ENCODE peak calls at places on chromosomes 16 and 17, in four cellular contexts. F is uterus, D is Calu3, X is cardiac muscle cell. N is an unnamed sample.

GRCh38 chr17:16926061-16926511 is 45.8 kb downstream of the TNFRSF13B start:
- DNase-seq in F (no peak), X (no peak), D (no peak), N (no peak)

GRCh38 chr17:29777663-29778062 is 152.4 kb downstream of the SSH2 start:
- DNase-seq in X (no peak), D (no peak), F (no peak), N (no peak)

GRCh38 chr16:63581560-63581959 is 1540.3 kb downstream of the CDH11 start:
- DNase-seq in D (no peak), F (no peak), X (peak), N (no peak)

GRCh38 chr17:18984273-18985114 is 20.1 kb downstream of the FAM83G start:
- DNase-seq in X (no peak), D (no peak), F (no peak), N (no peak)

GRCh38 chr17:43446773-43447172 is 37.0 kb upstream of the DHX8 start:
- DNase-seq in X (no peak), D (no peak), F (no peak), N (no peak)

GRCh38 chr17:40515011-40515410 is 13.6 kb upstream of the TNS4 start:
- DNase-seq in F (no peak), X (no peak), D (no peak), N (no peak)

GRCh38 chr16:31452631-31453106 is 6.6 kb upstream of the ARMC5 start:
- DNase-seq in F (no peak), X (no peak), D (no peak), N (no peak)

GRCh38 chr16:29023279-29024278 is 38.7 kb downstream of the LAT start:
- DNase-seq in D (no peak), F (no peak), X (no peak), N (no peak)

GRCh38 chr17:61314368-61315078 is 85.1 kb upstream of the TBX2 start:
- DNase-seq in X (peak), D (no peak), F (peak), N (no peak)

GRCh38 chr16:56332464-56333079 is 92.8 kb downstream of the AMFR start:
- DNase-seq in F (peak), X (peak), D (peak), N (peak)

GRCh38 chr17:65345261-65346060 is 208.3 kb downstream of the RGS9 start:
- DNase-seq in D (no peak), X (no peak), F (no peak), N (no peak)

GRCh38 chr17:7922499-7923289 is 6.6 kb upstream of the RNF227 start:
- DNase-seq in F (peak), D (peak), X (peak), N (peak)

GRCh38 chr17:50719144-50719923 is at the start of gene LUC7L3:
- DNase-seq in X (peak), D (peak), F (peak), N (peak)

GRCh38 chr16:86882586-86883280 is 304.4 kb downstream of the FOXL1 start:
- DNase-seq in X (peak), F (no peak), D (no peak), N (no peak)

GRCh38 chr17:43758497-43759174 is at the start of gene SOST:
- DNase-seq in D (no peak), F (no peak), X (no peak), N (no peak)

GRCh38 chr16:74944466-74944865 is 40.5 kb downstream of the WDR59 start:
- DNase-seq in X (no peak), F (no peak), D (no peak), N (no peak)

GRCh38 chr17:42026821-42027539 is 7.1 kb downstream of the NKIRAS2 start:
- DNase-seq in X (no peak), D (no peak), F (no peak), N (no peak)

GRCh38 chr16:58025351-58026138 is at the start of gene MMP15:
- DNase-seq in D (peak), X (peak), F (no peak), N (peak)

GRCh38 chr17:80260791-80261158 is at the start of gene RNF213:
- DNase-seq in F (peak), X (peak), D (peak), N (peak)

GRCh38 chr16:56462064-56462796 is 10.9 kb downstream of the OGFOD1 start:
- DNase-seq in F (no peak), D (no peak), X (no peak), N (no peak)

GRCh38 chr17:35046740-35047283 is 16.7 kb downstream of the RFFL start:
- DNase-seq in D (peak), F (no peak), X (no peak), N (no peak)

GRCh38 chr16:23901178-23902131 is 65.7 kb downstream of the PRKCB start:
- DNase-seq in D (no peak), X (no peak), F (no peak), N (no peak)
- TF ChIP-seq CTCF in D (no peak), X (no peak), F (no peak), N (no peak)

GRCh38 chr17:68293490-68294195 is 2.3 kb downstream of the ARSG start:
- DNase-seq in F (no peak), D (no peak), X (no peak), N (no peak)

GRCh38 chr17:68290955-68291835 is at the start of the genes ARSG and SLC16A6:
- DNase-seq in X (peak), D (peak), F (no peak), N (peak)

GRCh38 chr17:68291836-68292688 is 767 bp downstream of the ARSG start:
- DNase-seq in D (peak), F (peak), X (peak), N (peak)

GRCh38 chr17:68294196-68294555 is 2.9 kb downstream of the ARSG start:
- DNase-seq in D (no peak), X (no peak), F (no peak), N (no peak)

DNA sequence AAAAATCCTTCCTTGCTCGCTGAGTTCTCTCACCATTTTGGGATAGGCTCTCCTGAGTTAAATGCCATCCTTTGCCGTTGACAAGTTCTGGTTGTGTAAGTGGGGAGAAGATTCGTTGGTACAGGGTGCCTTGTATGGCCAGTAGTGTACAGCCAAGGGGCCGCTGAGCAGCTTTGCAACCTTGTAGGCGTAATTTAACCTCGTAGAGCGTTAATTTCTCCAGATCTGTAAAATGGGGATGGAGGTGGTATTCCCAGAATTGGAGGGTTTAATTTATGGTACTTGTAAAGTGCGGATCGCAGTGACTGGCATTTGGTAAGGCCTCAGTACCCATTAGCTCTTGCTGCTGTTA is 1.4 kb downstream of the ARSG start:
- DNase-seq in X (no peak), F (no peak), D (no peak), N (no peak)
- TF ChIP-seq CTCF in X (no peak), F (no peak), D (no peak), N (no peak)

DNA sequence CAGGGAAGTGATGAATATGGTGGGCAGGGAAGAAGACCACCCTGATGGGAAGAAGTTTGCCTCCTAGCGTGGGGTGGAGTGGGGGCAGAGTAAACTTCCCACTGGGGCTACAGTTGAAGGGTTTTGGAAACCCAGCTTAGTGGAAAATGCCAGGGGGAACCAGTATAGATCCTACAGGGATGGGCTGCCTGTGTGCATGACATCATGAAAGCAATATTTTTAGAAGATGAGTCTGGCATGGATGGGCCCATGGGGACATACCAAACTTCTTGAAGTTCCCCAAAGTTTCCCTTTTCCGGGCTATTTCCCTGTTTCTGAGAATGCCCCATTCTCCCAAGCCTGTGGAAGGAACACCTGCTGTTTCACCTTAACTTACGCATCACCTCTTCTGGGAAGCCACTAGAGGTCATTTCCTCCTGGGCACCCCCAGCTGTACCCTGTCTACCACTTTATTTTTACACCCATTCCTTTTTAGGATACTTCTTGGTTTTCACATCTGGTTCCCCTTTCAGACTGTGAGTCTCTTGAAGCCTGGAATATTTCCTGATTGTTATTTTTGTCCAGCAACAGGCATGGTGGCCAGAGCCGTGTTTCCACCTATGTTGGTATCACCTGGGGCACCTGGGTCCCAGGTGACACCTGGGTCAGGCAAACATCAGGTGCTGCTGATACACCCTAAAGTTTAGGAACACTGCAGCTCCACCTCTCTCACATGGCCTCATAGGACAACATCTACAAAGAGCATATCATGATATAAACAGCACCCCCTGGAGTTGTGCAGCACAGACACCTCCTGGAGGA is 9.8 kb downstream of the SOCS3 start:
- DNase-seq in F (no peak), X (no peak), D (no peak), N (no peak)
- TF ChIP-seq CTCF in F (no peak), X (no peak), D (no peak), N (no peak)

DNA sequence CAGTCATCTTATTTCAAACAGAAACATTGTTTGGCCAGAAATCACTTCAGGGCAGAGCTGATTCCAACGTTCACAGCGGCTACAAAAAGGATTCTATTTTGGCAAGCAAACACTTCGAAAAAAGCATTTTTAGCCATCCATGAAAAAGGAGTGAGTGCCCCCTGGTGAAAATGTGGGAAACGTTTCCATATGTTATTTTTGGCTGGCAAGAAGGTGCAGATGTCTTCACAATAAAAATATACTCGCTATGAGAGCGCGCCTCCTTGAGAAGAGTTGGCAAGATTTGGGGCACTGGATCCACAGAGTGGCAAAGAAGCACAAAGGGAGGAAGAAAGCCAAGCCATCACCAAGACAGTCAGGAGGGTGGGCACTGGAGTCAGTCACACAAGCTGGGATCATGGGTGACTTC is 191.1 kb downstream of the CHD9NB start:
- DNase-seq in X (peak), D (peak), F (no peak), N (peak)
- TF ChIP-seq CTCF in X (peak), D (peak), F (no peak), N (peak)

GRCh38 chr16:81598083-81598482 is 153.5 kb downstream of the CMIP start:
- DNase-seq in F (no peak), X (no peak), D (no peak), N (no peak)
- TF ChIP-seq CTCF in F (no peak), X (no peak), D (peak), N (peak)

DNA sequence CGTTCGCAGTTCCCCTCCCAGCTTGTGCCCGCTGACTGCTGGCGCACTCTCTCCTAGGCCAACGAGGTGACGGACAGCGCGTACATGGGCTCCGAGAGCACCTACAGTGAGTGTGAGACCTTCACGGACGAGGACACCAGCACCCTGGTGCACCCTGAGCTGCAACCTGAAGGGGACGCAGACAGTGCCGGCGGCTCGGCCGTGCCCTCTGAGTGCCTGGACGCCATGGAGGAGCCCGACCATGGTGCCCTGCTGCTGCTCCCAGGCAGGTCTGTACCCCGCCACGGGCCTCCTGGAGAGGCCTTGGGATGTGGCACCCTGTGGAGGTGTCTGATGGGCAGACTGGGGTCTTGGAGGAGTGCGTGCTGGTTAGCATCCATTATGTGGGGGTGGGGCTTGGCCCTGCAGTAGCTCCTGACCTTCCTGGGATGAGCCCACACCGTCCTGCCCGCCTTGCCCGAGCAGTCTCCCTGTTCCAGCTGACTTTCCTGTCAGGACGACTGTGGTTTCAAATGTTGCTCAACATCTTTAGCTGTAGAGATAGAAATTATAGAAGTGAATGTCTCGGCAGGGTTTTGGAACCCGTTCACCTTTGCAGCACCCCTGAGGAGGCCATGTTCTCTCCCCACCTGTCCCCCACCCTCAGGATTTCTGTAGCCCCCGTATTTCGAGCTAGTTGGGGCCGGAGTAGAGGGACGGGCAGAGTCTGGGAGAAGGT is 44.9 kb upstream of the CAPN15 start:
- DNase-seq in F (no peak), D (no peak), X (no peak), N (no peak)
- TF ChIP-seq CTCF in F (no peak), D (no peak), X (no peak), N (no peak)